ENCODE peak calls at places on chromosomes 7 and 10, in nine cellular contexts. C is uterus; Y is fibroblast of villous mesenchyme; K is GM12891; N is G401; F is esophagus squamous epithelium; P is T47D; L is cardiac muscle cell; E is stimulated activated CD8-positive, alpha-beta memory T cell treated with anti-CD3 and anti-CD28 coated beads, Interleukin-4, amount 100 ng/mL, for 1 hour. Q is an unnamed sample.

GRCh38 chr7:155963771-155964195 is 151.5 kb upstream of the SHH start:
- DNase-seq in C (no peak), Y (no peak), K (no peak), N (no peak), F (no peak), P (no peak), L (no peak), E (no peak), Q (no peak)

GRCh38 chr7:28230273-28230672 is 49.7 kb upstream of the JAZF1 start:
- DNase-seq in C (no peak), Y (no peak), K (no peak), N (no peak), F (no peak), P (no peak), L (no peak), E (no peak), Q (no peak)

GRCh38 chr10:110547139-110547761 is 20.2 kb upstream of the SMC3 start:
- DNase-seq in C (no peak), Y (peak), K (no peak), N (peak), F (no peak), P (no peak), L (peak), E (no peak), Q (peak)

GRCh38 chr7:79936281-79936983 is 198.2 kb upstream of the GNAI1 start:
- DNase-seq in C (no peak), Y (peak), K (no peak), N (no peak), F (no peak), P (no peak), L (peak), E (no peak), Q (no peak)

GRCh38 chr10:81548160-81548559 is 326.8 kb upstream of the NRG3 start:
- DNase-seq in C (no peak), Y (no peak), K (no peak), N (no peak), F (no peak), P (no peak), L (no peak), E (no peak), Q (no peak)

GRCh38 chr10:131748831-131749766 is 151.7 kb upstream of the PPP2R2D start:
- DNase-seq in C (no peak), Y (no peak), K (no peak), N (peak), F (no peak), P (no peak), L (no peak), E (no peak), Q (no peak)

GRCh38 chr7:38215734-38216670 is 38.0 kb downstream of the STARD3NL start:
- DNase-seq in C (peak), Y (peak), K (no peak), N (peak), F (peak), P (peak), L (peak), E (peak), Q (peak)

GRCh38 chr10:43059336-43059720 is 17.5 kb upstream of the RET start:
- DNase-seq in C (no peak), Y (no peak), K (no peak), N (no peak), F (no peak), P (no peak), L (no peak), E (no peak), Q (no peak)

GRCh38 chr7:77415822-77416620 is at the start of gene GSAP:
- DNase-seq in C (peak), Y (peak), K (peak), N (no peak), F (no peak), P (peak), L (peak), E (peak), Q (no peak)

GRCh38 chr10:116833986-116834760 is 15.1 kb upstream of the ENO4 start:
- DNase-seq in C (no peak), Y (no peak), K (no peak), N (no peak), F (no peak), P (no peak), L (no peak), E (no peak), Q (peak)

GRCh38 chr10:117391436-117392205 is 16.4 kb upstream of the PDZD8 start:
- DNase-seq in C (no peak), Y (peak), K (no peak), N (no peak), F (no peak), P (no peak), L (peak), E (no peak), Q (no peak)

GRCh38 chr7:102211590-102212550 is 74.8 kb upstream of the SH2B2 start:
- DNase-seq in C (no peak), Y (no peak), K (no peak), N (no peak), F (no peak), P (no peak), L (no peak), E (no peak), Q (no peak)

GRCh38 chr7:143408686-143409551 is at the start of gene EPHA1:
- DNase-seq in C (no peak), Y (no peak), K (no peak), N (peak), F (no peak), P (peak), L (peak), E (no peak), Q (no peak)

GRCh38 chr7:157615101-157615817 is 278.5 kb downstream of the DNAJB6 start:
- DNase-seq in C (peak), Y (peak), K (no peak), N (no peak), F (no peak), P (no peak), L (peak), E (no peak), Q (no peak)

GRCh38 chr10:100359529-100360150 is 12.6 kb downstream of the SCD start:
- DNase-seq in C (no peak), Y (no peak), K (no peak), N (no peak), F (no peak), P (no peak), L (no peak), E (no peak), Q (no peak)

GRCh38 chr10:70664702-70665195 is 7.6 kb upstream of the ADAMTS14 start:
- DNase-seq in C (no peak), Y (peak), K (no peak), N (peak), F (no peak), P (no peak), L (peak), E (no peak), Q (peak)

GRCh38 chr10:69004821-69005220 is 16.2 kb downstream of the KIFBP start:
- DNase-seq in C (no peak), Y (peak), K (no peak), N (peak), F (no peak), P (peak), L (peak), E (no peak), Q (peak)

GRCh38 chr7:103962070-103962469 is 27.4 kb downstream of the RELN start:
- DNase-seq in C (no peak), Y (no peak), K (no peak), N (no peak), F (no peak), P (no peak), L (no peak), E (no peak), Q (no peak)

Q was measured in pons.